ENCODE peak calls at places on chromosomes 3 and 15, in eight cellular contexts. One of them, this sample, is unnamed.
A peak's percentile ranks its signal among the peaks of the same experiment; 100 is the strongest.

GRCh38 chr15:50577492-50577891 is 31.0 kb upstream of the USP50 start:
- DNase-seq in MV-4-11: no peak
- DNase-seq in CD8-positive, alpha-beta T cell: no peak
- DNase-seq in GOT3: no peak
- DNase-seq in effector memory CD8-positive, alpha-beta T cell: no peak
- DNase-seq in HS-5: no peak
- DNase-seq in epithelial cell of prostate: no peak
- DNase-seq in T follicular helper cell: no peak
- DNase-seq in this sample: no peak

GRCh38 chr3:64016941-64017620 is 6.2 kb downstream of the PSMD6 start:
- DNase-seq in MV-4-11: no peak
- DNase-seq in CD8-positive, alpha-beta T cell: no peak
- DNase-seq in GOT3: no peak
- DNase-seq in effector memory CD8-positive, alpha-beta T cell: no peak
- DNase-seq in HS-5: no peak
- DNase-seq in epithelial cell of prostate: no peak
- DNase-seq in T follicular helper cell: no peak
- DNase-seq in this sample: no peak

GRCh38 chr15:24955549-24955929 is 752 bp downstream of the SNRPN start:
- DNase-seq in MV-4-11: no peak
- DNase-seq in CD8-positive, alpha-beta T cell: peak; percentile 0
- DNase-seq in GOT3: no peak
- DNase-seq in effector memory CD8-positive, alpha-beta T cell: peak; percentile 33
- DNase-seq in HS-5: no peak
- DNase-seq in epithelial cell of prostate: no peak
- DNase-seq in T follicular helper cell: peak; percentile 1
- DNase-seq in this sample: peak; percentile 81

GRCh38 chr15:34754674-34755418 is at the start of gene GJD2:
- DNase-seq in MV-4-11: no peak
- DNase-seq in CD8-positive, alpha-beta T cell: no peak
- DNase-seq in GOT3: no peak
- DNase-seq in effector memory CD8-positive, alpha-beta T cell: no peak
- DNase-seq in HS-5: no peak
- DNase-seq in epithelial cell of prostate: no peak
- DNase-seq in T follicular helper cell: no peak
- DNase-seq in this sample: peak; percentile 70

GRCh38 chr3:174243194-174243593 is 615.9 kb upstream of the NAALADL2 start:
- DNase-seq in MV-4-11: no peak
- DNase-seq in CD8-positive, alpha-beta T cell: no peak
- DNase-seq in GOT3: no peak
- DNase-seq in effector memory CD8-positive, alpha-beta T cell: no peak
- DNase-seq in HS-5: no peak
- DNase-seq in epithelial cell of prostate: no peak
- DNase-seq in T follicular helper cell: no peak
- DNase-seq in this sample: no peak

GRCh38 chr3:64355473-64355872 is 130.2 kb upstream of the PRICKLE2 start:
- DNase-seq in MV-4-11: peak; percentile 61
- DNase-seq in CD8-positive, alpha-beta T cell: no peak
- DNase-seq in GOT3: no peak
- DNase-seq in effector memory CD8-positive, alpha-beta T cell: no peak
- DNase-seq in HS-5: no peak
- DNase-seq in epithelial cell of prostate: no peak
- DNase-seq in T follicular helper cell: no peak
- DNase-seq in this sample: no peak

GRCh38 chr3:158713094-158713499 is 19.2 kb downstream of the RARRES1 start:
- DNase-seq in MV-4-11: no peak
- DNase-seq in CD8-positive, alpha-beta T cell: no peak
- DNase-seq in GOT3: no peak
- DNase-seq in effector memory CD8-positive, alpha-beta T cell: no peak
- DNase-seq in HS-5: no peak
- DNase-seq in epithelial cell of prostate: no peak
- DNase-seq in T follicular helper cell: no peak
- DNase-seq in this sample: peak; percentile 88

GRCh38 chr3:158313344-158313927 is 203.5 kb downstream of the RSRC1 start:
- DNase-seq in MV-4-11: peak; percentile 38
- DNase-seq in CD8-positive, alpha-beta T cell: no peak
- DNase-seq in GOT3: no peak
- DNase-seq in effector memory CD8-positive, alpha-beta T cell: no peak
- DNase-seq in HS-5: no peak
- DNase-seq in epithelial cell of prostate: peak; percentile 5
- DNase-seq in T follicular helper cell: no peak
- DNase-seq in this sample: no peak

GRCh38 chr3:249587-250262 is 53.2 kb downstream of the CHL1 start:
- DNase-seq in MV-4-11: no peak
- DNase-seq in CD8-positive, alpha-beta T cell: no peak
- DNase-seq in GOT3: no peak
- DNase-seq in effector memory CD8-positive, alpha-beta T cell: no peak
- DNase-seq in HS-5: no peak
- DNase-seq in epithelial cell of prostate: no peak
- DNase-seq in T follicular helper cell: no peak
- DNase-seq in this sample: no peak

GRCh38 chr15:58292761-58293175 is 139.0 kb upstream of the LIPC start:
- DNase-seq in MV-4-11: peak; percentile 32
- DNase-seq in CD8-positive, alpha-beta T cell: no peak
- DNase-seq in GOT3: no peak
- DNase-seq in effector memory CD8-positive, alpha-beta T cell: no peak
- DNase-seq in HS-5: no peak
- DNase-seq in epithelial cell of prostate: no peak
- DNase-seq in T follicular helper cell: no peak
- DNase-seq in this sample: no peak

This sample was measured in posterior vena cava.